ENCODE peak calls at places on chromosomes 2 and 18, in four cellular contexts. F is H9, C is KBM-7, B is amygdala. X is an unnamed sample.

GRCh38 chr2:228180126-228181097 is 1.1 kb downstream of the SPHKAP start:
- DNase-seq in F (peak; percentile 71), C (no peak), B (peak; percentile 1), X (peak; percentile 73)

GRCh38 chr18:46755315-46756171 is 1.3 kb downstream of the ST8SIA5 start:
- DNase-seq in F (no peak), C (no peak), B (no peak), X (peak; percentile 32)

GRCh38 chr18:7657937-7658336 is 90.8 kb downstream of the PTPRM start:
- DNase-seq in F (no peak), C (no peak), B (no peak), X (no peak)

GRCh38 chr2:136920652-136921333 is 155.4 kb downstream of the THSD7B start:
- DNase-seq in F (peak; percentile 66), C (no peak), B (no peak), X (no peak)

GRCh38 chr18:62954341-62954740 is 239.0 kb downstream of the PHLPP1 start:
- DNase-seq in F (no peak), C (no peak), B (no peak), X (no peak)

GRCh38 chr2:148132400-148132799 is 111.5 kb downstream of the MBD5 start:
- DNase-seq in F (no peak), C (no peak), B (no peak), X (no peak)

GRCh38 chr2:20672191-20672951 is 5.4 kb downstream of the GDF7 start:
- DNase-seq in F (peak; percentile 82), C (no peak), B (no peak), X (peak; percentile 83)

GRCh38 chr2:20218331-20219320 is 6.3 kb downstream of the SDC1 start:
- DNase-seq in F (no peak), C (no peak), B (no peak), X (no peak)

GRCh38 chr18:1014496-1014895 is 109.8 kb downstream of the ADCYAP1 start:
- DNase-seq in F (no peak), C (no peak), B (no peak), X (peak; percentile 27)

GRCh38 chr2:226798422-226799210 is 1.0 kb downstream of the IRS1 start:
- DNase-seq in F (peak; percentile 76), C (no peak), B (no peak), X (peak; percentile 75)

GRCh38 chr2:3493610-3493997 is 25.7 kb downstream of the ADI1 start:
- DNase-seq in F (peak; percentile 72), C (no peak), B (no peak), X (peak; percentile 60)

GRCh38 chr2:54041135-54041534 is 70.3 kb upstream of the PSME4 start:
- DNase-seq in F (no peak), C (no peak), B (no peak), X (no peak)

GRCh38 chr2:8803658-8804379 is 33.6 kb downstream of the KIDINS220 start:
- DNase-seq in F (no peak), C (no peak), B (no peak), X (no peak)

GRCh38 chr2:39508243-39508642 is 71.2 kb upstream of the MAP4K3 start:
- DNase-seq in F (no peak), C (no peak), B (no peak), X (no peak)

GRCh38 chr18:44290366-44290855 is 390.3 kb upstream of the SETBP1 start:
- DNase-seq in F (no peak), C (no peak), B (no peak), X (no peak)

GRCh38 chr2:27728081-27728858 is 43.2 kb upstream of the MRPL33 start:
- DNase-seq in F (no peak), C (no peak), B (no peak), X (no peak)

GRCh38 chr2:73128841-73129535 is 16.2 kb upstream of the RAB11FIP5 start:
- DNase-seq in F (no peak), C (no peak), B (no peak), X (peak; percentile 30)

GRCh38 chr18:57748770-57749603 is 54.1 kb downstream of the ATP8B1 start:
- DNase-seq in F (no peak), C (no peak), B (no peak), X (no peak)

GRCh38 chr2:367246-367645 is 79.4 kb upstream of the ALKAL2 start:
- DNase-seq in F (no peak), C (no peak), B (no peak), X (no peak)

GRCh38 chr18:74222710-74223497 is 68.9 kb downstream of the CYB5A start:
- DNase-seq in F (no peak), C (no peak), B (no peak), X (no peak)

GRCh38 chr2:223086360-223086981 is 34.5 kb downstream of the KCNE4 start:
- DNase-seq in F (no peak), C (no peak), B (no peak), X (no peak)

GRCh38 chr2:124609667-124610066 is 584.6 kb downstream of the CNTNAP5 start:
- DNase-seq in F (no peak), C (no peak), B (no peak), X (no peak)

GRCh38 chr18:58264846-58265245 is 220.8 kb downstream of the NEDD4L start:
- DNase-seq in F (no peak), C (no peak), B (no peak), X (no peak)

GRCh38 chr2:16281451-16282330 is 341.3 kb downstream of the MYCN start:
- DNase-seq in F (peak; percentile 74), C (peak; percentile 60), B (peak; percentile 6), X (peak; percentile 86)

GRCh38 chr2:226800941-226801784 is 1.5 kb upstream of the IRS1 start:
- DNase-seq in F (peak; percentile 94), C (no peak), B (peak; percentile 84), X (peak; percentile 91)